ENCODE peak calls at places on chromosomes 6 and 20, in six cellular contexts. Y is fibroblast of mammary gland; X is hypothalamus; E is stimulated activated effector memory CD8-positive, alpha-beta T cell treated with anti-CD3 and anti-CD28 coated beads, Interleukin-12 subunit alpha, Interleukin-12 subunit beta, amount 100 ng/mL, for 72 hours; J is small intestine; C is NCI-H1694 treated with DMSO at 0.1 percent for 48 hours. Z is an unnamed sample.

GRCh38 chr6:71457883-71458282 is 169.3 kb downstream of the OGFRL1 start:
- DNase-seq in E (no peak), X (no peak), C (peak), J (no peak), Y (no peak), Z (no peak)

GRCh38 chr20:61719691-61720347 is 345.9 kb downstream of the TAF4 start:
- DNase-seq in E (no peak), Y (no peak), J (peak), C (no peak), X (peak), Z (no peak)

GRCh38 chr6:85372188-85372914 is 77.5 kb upstream of the NT5E start:
- DNase-seq in Y (peak), E (no peak), J (no peak), X (no peak), C (no peak), Z (no peak)

GRCh38 chr6:7122684-7123083 is 14.9 kb downstream of the RREB1 start:
- DNase-seq in C (no peak), Y (no peak), E (no peak), J (no peak), X (no peak), Z (no peak)

GRCh38 chr6:87636313-87636712 is 46.4 kb downstream of the ORC3 start:
- DNase-seq in J (no peak), X (no peak), E (no peak), C (no peak), Y (no peak), Z (no peak)

GRCh38 chr6:129209355-129209754 is 326.4 kb downstream of the LAMA2 start:
- DNase-seq in Y (no peak), E (no peak), C (no peak), X (no peak), J (no peak), Z (no peak)

GRCh38 chr6:33429745-33430042 is 9.8 kb downstream of the SYNGAP1 start:
- DNase-seq in C (no peak), X (no peak), J (peak), E (no peak), Y (no peak), Z (no peak)

GRCh38 chr6:148200302-148200701 is 142.3 kb upstream of the SASH1 start:
- DNase-seq in Y (no peak), E (no peak), X (no peak), C (no peak), J (peak), Z (no peak)

GRCh38 chr6:159008656-159009288 is 8.8 kb upstream of the RSPH3 start:
- DNase-seq in C (peak), X (no peak), J (peak), E (no peak), Y (peak), Z (no peak)

GRCh38 chr6:90216081-90216977 is 80.3 kb downstream of the BACH2 start:
- DNase-seq in Y (peak), X (no peak), E (no peak), C (no peak), J (no peak), Z (peak)